ENCODE peak calls at places on chromosomes 11 and 22, in six cellular contexts. Z is stimulated activated CD4-positive, alpha-beta T cell treated with anti-CD3 and anti-CD28 coated beads, Interleukin-1b, Interleukin-23, amount 100 ng/mL, for 1 hour; R is sigmoid colon; F is iPS DF 6.9; P is NCI-H524 treated with DMSO at 0.1 percent for 48 hours; A is activated T-cell treated with anti-CD3 and anti-CD28 coated beads, Interleukin-2, amount 50 U/mL, for 24 hours. M is an unnamed sample.

GRCh38 chr11:95338430-95338991 is 107.5 kb upstream of the SESN3 start:
- DNase-seq in R (peak), Z (no peak), A (no peak), P (no peak), F (no peak), M (no peak)

GRCh38 chr22:36671398-36671797 is 32.2 kb downstream of the CACNG2 start:
- DNase-seq in R (no peak), Z (no peak), P (peak), A (no peak), F (no peak), M (no peak)

GRCh38 chr11:10748241-10748640 is 2.8 kb upstream of the CTR9 start:
- DNase-seq in P (no peak), R (no peak), Z (no peak), F (no peak), A (no peak), M (no peak)

GRCh38 chr11:64535811-64536210 is 55.2 kb upstream of the SLC22A12 start:
- DNase-seq in P (no peak), F (no peak), R (no peak), A (no peak), Z (no peak), M (no peak)

GRCh38 chr11:29255401-29255800 is 761.4 kb downstream of the KCNA4 start:
- DNase-seq in A (no peak), Z (no peak), F (no peak), R (no peak), P (peak), M (no peak)

GRCh38 chr22:29596408-29596807 is 7.0 kb upstream of the NF2 start:
- DNase-seq in Z (no peak), P (no peak), R (no peak), F (no peak), A (no peak), M (no peak)

GRCh38 chr22:38788417-38788816 is 5.5 kb downstream of the DNAL4 start:
- DNase-seq in Z (no peak), A (no peak), F (no peak), P (peak), R (peak), M (no peak)

GRCh38 chr11:95671768-95672167 is 117.8 kb downstream of the FAM76B start:
- DNase-seq in A (no peak), Z (no peak), F (no peak), R (no peak), P (no peak), M (no peak)

GRCh38 chr11:15745266-15745665 is 611.1 kb downstream of the SOX6 start:
- DNase-seq in F (no peak), A (no peak), P (no peak), R (no peak), Z (no peak), M (no peak)

GRCh38 chr22:45645150-45645525 is 26.5 kb upstream of the ATXN10 start:
- DNase-seq in R (no peak), Z (no peak), F (no peak), P (no peak), A (no peak), M (no peak)

GRCh38 chr22:17963015-17963414 is 61.3 kb downstream of the MICAL3 start:
- DNase-seq in P (no peak), R (no peak), A (no peak), F (no peak), Z (no peak), M (no peak)

GRCh38 chr11:44530413-44531115 is 34.9 kb upstream of the CD82 start:
- DNase-seq in R (no peak), P (no peak), F (no peak), A (no peak), Z (no peak), M (no peak)

GRCh38 chr11:128948583-128948982 is 5.9 kb upstream of the TP53AIP1 start:
- DNase-seq in A (no peak), F (no peak), R (no peak), Z (no peak), P (no peak), M (no peak)

GRCh38 chr22:44668190-44668885 is 33.7 kb upstream of the PRR5 start:
- DNase-seq in R (peak), Z (no peak), P (no peak), F (no peak), A (peak), M (peak)

GRCh38 chr11:115226556-115226955 is 277.7 kb downstream of the CADM1 start:
- DNase-seq in F (peak), P (no peak), R (no peak), A (no peak), Z (no peak), M (no peak)

GRCh38 chr11:134046681-134047449 is 22.0 kb upstream of the JAM3 start:
- DNase-seq in A (peak), R (no peak), F (no peak), P (no peak), Z (no peak), M (peak)

GRCh38 chr11:45133871-45134270 is 12.6 kb upstream of the PRDM11 start:
- DNase-seq in R (no peak), Z (no peak), A (no peak), F (no peak), P (no peak), M (no peak)

GRCh38 chr11:2582958-2583604 is 116.7 kb downstream of the KCNQ1OT1 start:
- DNase-seq in Z (no peak), A (peak), R (peak), F (no peak), P (no peak), M (peak)

GRCh38 chr11:107545101-107545514 is 20.4 kb downstream of the ALKBH8 start:
- DNase-seq in Z (no peak), R (no peak), P (no peak), F (no peak), A (no peak), M (no peak)

GRCh38 chr11:28743101-28743550 is 634.9 kb downstream of the METTL15 start:
- DNase-seq in P (no peak), Z (no peak), F (no peak), A (no peak), R (no peak), M (no peak)

GRCh38 chr11:28621648-28622215 is 513.5 kb downstream of the METTL15 start:
- DNase-seq in R (no peak), Z (no peak), A (no peak), F (no peak), P (no peak), M (no peak)

GRCh38 chr11:117815262-117815803 is 9.2 kb downstream of the FXYD2 start:
- DNase-seq in Z (peak), A (peak), R (no peak), P (no peak), F (no peak), M (peak)

GRCh38 chr11:95937358-95937757 is 13.5 kb upstream of the MTMR2 start:
- DNase-seq in P (no peak), A (no peak), Z (no peak), R (no peak), F (no peak), M (no peak)

GRCh38 chr11:125587480-125587879 is 5.2 kb upstream of the STT3A start:
- DNase-seq in R (no peak), A (no peak), Z (no peak), P (no peak), F (no peak), M (no peak)

GRCh38 chr22:36619797-36620390 is 83.7 kb downstream of the CACNG2 start:
- DNase-seq in P (peak), Z (no peak), A (no peak), R (no peak), F (no peak), M (no peak)

GRCh38 chr11:64713781-64714363 is 9.1 kb downstream of the NRXN2 start:
- DNase-seq in A (no peak), Z (no peak), P (no peak), R (no peak), F (no peak), M (no peak)

GRCh38 chr11:78168539-78169477 is 19.6 kb downstream of the KCTD21 start:
- DNase-seq in A (no peak), P (no peak), F (no peak), R (peak), Z (no peak), M (no peak)

GRCh38 chr11:1767399-1768140 is 3.8 kb upstream of the CTSD start:
- DNase-seq in Z (no peak), R (peak), F (no peak), P (no peak), A (no peak), M (no peak)

GRCh38 chr11:30465623-30466022 is 120.5 kb downstream of the MPPED2 start:
- DNase-seq in P (no peak), R (no peak), F (no peak), Z (no peak), A (no peak), M (no peak)

GRCh38 chr11:78840623-78841022 is 266.0 kb upstream of the NARS2 start:
- DNase-seq in A (no peak), R (peak), F (no peak), P (no peak), Z (no peak), M (no peak)

GRCh38 chr11:75096456-75097172 is at the start of gene OR2AT4:
- DNase-seq in R (no peak), F (no peak), A (no peak), P (no peak), Z (no peak), M (no peak)

GRCh38 chr11:128595221-128595620 is 7.9 kb upstream of the ETS1 start:
- DNase-seq in R (no peak), F (no peak), P (no peak), Z (no peak), A (no peak), M (no peak)

GRCh38 chr11:11709447-11710239 is 87.8 kb upstream of the GALNT18 start:
- DNase-seq in F (no peak), A (no peak), P (no peak), Z (no peak), R (no peak), M (no peak)

GRCh38 chr11:70247042-70247709 is 23.3 kb upstream of the PPFIA1 start:
- DNase-seq in Z (no peak), A (no peak), R (no peak), F (no peak), P (no peak), M (no peak)

GRCh38 chr22:39284983-39285382 is 34.4 kb downstream of the RPL3 start:
- DNase-seq in Z (no peak), A (no peak), R (no peak), P (no peak), F (no peak), M (no peak)